ENCODE peak calls at places on chromosomes 6 and 20, in four cellular contexts. S, C, O and W are unnamed samples.

GRCh38 chr20:38217791-38218565 is 42.6 kb downstream of the KIAA1755 start:
- DNase-seq in S (no peak), C (no peak), O (no peak), W (no peak)

GRCh38 chr20:3551681-3552434 is 81.0 kb downstream of the ATRN start:
- DNase-seq in S (no peak), C (no peak), O (no peak), W (no peak)

GRCh38 chr6:140201787-140202458 is 827.5 kb upstream of the CITED2 start:
- DNase-seq in S (no peak), C (no peak), O (no peak), W (no peak)

GRCh38 chr6:129501401-129502051 is 208.5 kb downstream of the ARHGAP18 start:
- DNase-seq in S (no peak), C (peak; percentile 71), O (no peak), W (no peak)

GRCh38 chr6:127162808-127163207 is 44.3 kb downstream of the RSPO3 start:
- DNase-seq in S (no peak), C (no peak), O (no peak), W (no peak)

GRCh38 chr6:114430534-114431124 is 87.8 kb upstream of the HS3ST5 start:
- DNase-seq in S (no peak), C (no peak), O (no peak), W (no peak)

GRCh38 chr6:119676971-119677370 is 327.4 kb upstream of the MAN1A1 start:
- DNase-seq in S (no peak), C (no peak), O (no peak), W (no peak)

GRCh38 chr20:9741996-9742395 is 96.9 kb downstream of the PAK5 start:
- DNase-seq in S (no peak), C (no peak), O (no peak), W (no peak)

GRCh38 chr6:25138024-25138696 is 141.0 kb upstream of the CARMIL1 start:
- DNase-seq in S (no peak), C (no peak), O (no peak), W (peak; percentile 65)

GRCh38 chr6:11929451-11929850 is 82.7 kb upstream of the HIVEP1 start:
- DNase-seq in S (no peak), C (no peak), O (no peak), W (no peak)

GRCh38 chr6:139154885-139155547 is 20.1 kb downstream of the HECA start:
- DNase-seq in S (no peak), C (no peak), O (no peak), W (no peak)

GRCh38 chr20:3710027-3710426 is 2.4 kb downstream of the SIGLEC1 start:
- DNase-seq in S (no peak), C (peak; percentile 75), O (no peak), W (no peak)

GRCh38 chr20:43658723-43659419 is 8.0 kb upstream of the MYBL2 start:
- DNase-seq in S (no peak), C (no peak), O (no peak), W (no peak)

GRCh38 chr20:31709939-31710338 is 12.7 kb downstream of the BCL2L1 start:
- DNase-seq in S (no peak), C (no peak), O (no peak), W (no peak)
- H3K4me1 ChIP-seq in S (peaks cover 86% of the 10 kb centered on the region), C (peaks cover 99% of the 10 kb centered on the region), O (peaks cover 94% of the 10 kb centered on the region), W (peaks cover 45% of the 10 kb centered on the region)

GRCh38 chr6:15020114-15020770 is 225.6 kb upstream of the JARID2 start:
- DNase-seq in S (no peak), C (no peak), O (no peak), W (no peak)

GRCh38 chr6:15025416-15025815 is 220.5 kb upstream of the JARID2 start:
- DNase-seq in S (no peak), C (no peak), O (no peak), W (no peak)

GRCh38 chr6:15026832-15027231 is 219.0 kb upstream of the JARID2 start:
- DNase-seq in S (no peak), C (no peak), O (no peak), W (no peak)

GRCh38 chr6:15021074-15021473 is 224.8 kb upstream of the JARID2 start:
- DNase-seq in S (no peak), C (no peak), O (no peak), W (no peak)

GRCh38 chr6:15023448-15023847 is 222.4 kb upstream of the JARID2 start:
- DNase-seq in S (no peak), C (no peak), O (no peak), W (no peak)
- H3K27ac ChIP-seq in S (no peak overlapping the region), C (no peak overlapping the region), O (no peak overlapping the region), W (no peak overlapping the region)

GRCh38 chr6:150694889-150695288 is 95.2 kb downstream of the PLEKHG1 start:
- DNase-seq in S (no peak), C (no peak), O (no peak), W (no peak)
- H3K4me1 ChIP-seq in S (no peaks in the 10 kb centered on the region), C (peaks cover 57% of the 10 kb centered on the region), O (peaks cover 8% of the 10 kb centered on the region), W (no peaks in the 10 kb centered on the region)

DNA sequence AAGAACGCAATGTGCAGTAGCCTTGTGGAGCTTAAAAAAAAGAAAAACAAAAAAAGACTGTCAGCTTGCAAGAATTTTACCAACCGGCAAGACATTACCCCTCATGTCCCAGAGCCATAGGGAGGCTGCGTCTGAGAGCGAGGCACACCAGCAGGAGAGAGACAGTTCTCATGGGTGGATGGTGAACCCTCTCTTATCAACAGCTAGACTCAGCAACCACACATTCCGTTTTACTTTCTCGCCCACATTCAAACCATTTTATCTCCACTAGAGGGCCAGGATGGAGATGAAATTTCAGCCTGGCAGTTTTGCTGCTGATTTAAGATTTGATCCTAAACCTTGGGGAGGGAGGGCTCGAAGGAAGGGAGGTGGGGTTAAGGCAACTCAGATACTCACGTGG is 247.0 kb downstream of the ATXN1 start:
- DNase-seq in S (no peak), C (no peak), O (no peak), W (no peak)
- H3K27ac ChIP-seq in S (no peak overlapping the region), C (no peak overlapping the region), O (no peak overlapping the region), W (no peak overlapping the region)

DNA sequence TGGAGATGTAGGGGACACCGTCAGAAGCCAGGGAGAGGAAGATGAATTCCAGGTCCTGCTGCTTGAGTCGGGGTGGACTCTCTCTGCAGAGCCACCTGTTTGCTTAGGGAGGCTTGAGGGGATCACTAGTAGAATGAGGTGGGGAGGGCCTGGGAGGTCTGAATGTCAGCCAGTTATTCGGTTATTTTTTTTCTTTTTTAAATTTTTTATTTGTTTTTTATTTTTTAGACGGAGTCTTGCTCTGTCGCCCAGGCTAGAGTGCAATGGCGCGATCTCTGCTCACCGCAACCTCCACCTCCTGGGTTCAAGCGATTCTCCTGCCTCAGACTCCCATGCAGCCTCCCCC is 8.4 kb downstream of the TEAD3 start:
- DNase-seq in S (no peak), C (no peak), O (no peak), W (no peak)
- H3K4me1 ChIP-seq in S (no peaks in the 10 kb centered on the region), C (peaks cover 79% of the 10 kb centered on the region), O (peaks cover 100% of the 10 kb centered on the region), W (no peaks in the 10 kb centered on the region)